ENCODE peak calls at places on chromosome 11, in four cellular contexts. One of them, this sample, is unnamed.

GRCh38 chr11:10886652-10887250 is 28.9 kb upstream of the ZBED5 start:
- DNase-seq in colonic mucosa: no peak
- DNase-seq in mesenchymal stem cell: no peak
- DNase-seq in esophagus squamous epithelium: no peak
- DNase-seq in this sample: no peak

GRCh38 chr11:104772806-104773241 is 125.4 kb downstream of the CASP12 start:
- DNase-seq in esophagus squamous epithelium: no peak
- DNase-seq in mesenchymal stem cell: peak
- DNase-seq in colonic mucosa: no peak
- DNase-seq in this sample: no peak

GRCh38 chr11:44589301-44589700 is 23.8 kb downstream of the CD82 start:
- DNase-seq in esophagus squamous epithelium: no peak
- DNase-seq in colonic mucosa: no peak
- DNase-seq in mesenchymal stem cell: peak
- DNase-seq in this sample: no peak

GRCh38 chr11:124676386-124676785 is 2.7 kb downstream of the SPA17 start:
- DNase-seq in mesenchymal stem cell: no peak
- DNase-seq in colonic mucosa: peak
- DNase-seq in esophagus squamous epithelium: no peak
- DNase-seq in this sample: no peak

GRCh38 chr11:93028959-93029536 is 59.6 kb downstream of the MTNR1B start:
- DNase-seq in colonic mucosa: no peak
- DNase-seq in esophagus squamous epithelium: no peak
- DNase-seq in mesenchymal stem cell: no peak
- DNase-seq in this sample: no peak

GRCh38 chr11:112965601-112966125 is 4.4 kb downstream of the NCAM1 start:
- DNase-seq in colonic mucosa: no peak
- DNase-seq in mesenchymal stem cell: no peak
- DNase-seq in esophagus squamous epithelium: no peak
- DNase-seq in this sample: no peak

GRCh38 chr11:11135820-11136476 is 217.1 kb downstream of the CSNK2A3 start:
- DNase-seq in colonic mucosa: no peak
- DNase-seq in esophagus squamous epithelium: no peak
- DNase-seq in mesenchymal stem cell: no peak
- DNase-seq in this sample: no peak

GRCh38 chr11:120666121-120666639 is 154.6 kb downstream of the GRIK4 start:
- DNase-seq in esophagus squamous epithelium: no peak
- DNase-seq in colonic mucosa: no peak
- DNase-seq in mesenchymal stem cell: no peak
- DNase-seq in this sample: no peak

GRCh38 chr11:103591554-103591953 is 444.9 kb upstream of the DDI1 start:
- DNase-seq in colonic mucosa: no peak
- DNase-seq in mesenchymal stem cell: no peak
- DNase-seq in esophagus squamous epithelium: no peak
- DNase-seq in this sample: no peak

GRCh38 chr11:108559904-108560303 is 33.7 kb downstream of the EXPH5 start:
- DNase-seq in mesenchymal stem cell: peak
- DNase-seq in esophagus squamous epithelium: no peak
- DNase-seq in colonic mucosa: no peak
- DNase-seq in this sample: no peak

GRCh38 chr11:68881320-68881719 is 22.3 kb downstream of the MRPL21 start:
- DNase-seq in esophagus squamous epithelium: no peak
- DNase-seq in mesenchymal stem cell: no peak
- DNase-seq in colonic mucosa: no peak
- DNase-seq in this sample: no peak

GRCh38 chr11:6658647-6659046 is 3.0 kb upstream of the DCHS1 start:
- DNase-seq in mesenchymal stem cell: no peak
- DNase-seq in esophagus squamous epithelium: no peak
- DNase-seq in colonic mucosa: no peak
- DNase-seq in this sample: no peak

GRCh38 chr11:16098827-16099226 is 257.5 kb downstream of the SOX6 start:
- DNase-seq in mesenchymal stem cell: peak
- DNase-seq in esophagus squamous epithelium: no peak
- DNase-seq in colonic mucosa: no peak
- DNase-seq in this sample: peak

GRCh38 chr11:10407749-10408472 is 47.2 kb upstream of the AMPD3 start:
- DNase-seq in mesenchymal stem cell: no peak
- DNase-seq in esophagus squamous epithelium: no peak
- DNase-seq in colonic mucosa: no peak
- DNase-seq in this sample: no peak

GRCh38 chr11:104522650-104523049 is 358.7 kb upstream of the PDGFD start:
- DNase-seq in colonic mucosa: no peak
- DNase-seq in esophagus squamous epithelium: no peak
- DNase-seq in mesenchymal stem cell: no peak
- DNase-seq in this sample: no peak

GRCh38 chr11:12457030-12457600 is 79.7 kb downstream of the PARVA start:
- DNase-seq in colonic mucosa: no peak
- DNase-seq in mesenchymal stem cell: peak
- DNase-seq in esophagus squamous epithelium: no peak
- DNase-seq in this sample: no peak

GRCh38 chr11:78961186-78961782 is 386.6 kb upstream of the NARS2 start:
- DNase-seq in mesenchymal stem cell: peak
- DNase-seq in esophagus squamous epithelium: no peak
- DNase-seq in colonic mucosa: peak
- DNase-seq in this sample: peak

GRCh38 chr11:45927332-45927683 is 4.9 kb downstream of the LARGE2 start:
- DNase-seq in colonic mucosa: peak
- DNase-seq in esophagus squamous epithelium: no peak
- DNase-seq in mesenchymal stem cell: no peak
- DNase-seq in this sample: no peak

GRCh38 chr11:7892059-7892699 is 38.9 kb downstream of the OR10A6 start:
- DNase-seq in mesenchymal stem cell: peak
- DNase-seq in esophagus squamous epithelium: no peak
- DNase-seq in colonic mucosa: no peak
- DNase-seq in this sample: no peak

GRCh38 chr11:130001491-130002351 is 914 bp downstream of the PRDM10 start:
- DNase-seq in colonic mucosa: peak
- DNase-seq in mesenchymal stem cell: peak
- DNase-seq in esophagus squamous epithelium: no peak
- DNase-seq in this sample: peak

GRCh38 chr11:2807276-2807681 is 78.3 kb downstream of the CDKN1C start:
- DNase-seq in esophagus squamous epithelium: no peak
- DNase-seq in colonic mucosa: peak
- DNase-seq in mesenchymal stem cell: no peak
- DNase-seq in this sample: no peak

GRCh38 chr11:61071208-61071681 is 31.0 kb upstream of the CD5 start:
- DNase-seq in esophagus squamous epithelium: no peak
- DNase-seq in mesenchymal stem cell: no peak
- DNase-seq in colonic mucosa: no peak
- DNase-seq in this sample: peak

GRCh38 chr11:794013-794765 is 3.9 kb downstream of the SLC25A22 start:
- DNase-seq in mesenchymal stem cell: no peak
- DNase-seq in esophagus squamous epithelium: no peak
- DNase-seq in colonic mucosa: no peak
- DNase-seq in this sample: no peak

GRCh38 chr11:1869427-1870325 is 16.8 kb downstream of the LSP1 start:
- DNase-seq in colonic mucosa: no peak
- DNase-seq in mesenchymal stem cell: no peak
- DNase-seq in esophagus squamous epithelium: no peak
- DNase-seq in this sample: no peak

GRCh38 chr11:99632969-99633368 is 612.2 kb downstream of the CNTN5 start:
- DNase-seq in esophagus squamous epithelium: no peak
- DNase-seq in mesenchymal stem cell: peak
- DNase-seq in colonic mucosa: no peak
- DNase-seq in this sample: no peak

GRCh38 chr11:121930004-121930965 is 185.7 kb downstream of the BLID start:
- DNase-seq in mesenchymal stem cell: no peak
- DNase-seq in esophagus squamous epithelium: no peak
- DNase-seq in colonic mucosa: no peak
- DNase-seq in this sample: no peak

GRCh38 chr11:110432713-110433392 is 3.1 kb downstream of the FDX1 start:
- DNase-seq in mesenchymal stem cell: peak
- DNase-seq in esophagus squamous epithelium: no peak
- DNase-seq in colonic mucosa: no peak
- DNase-seq in this sample: peak

GRCh38 chr11:66017354-66017753 is 5.5 kb downstream of the CST6 start:
- DNase-seq in mesenchymal stem cell: no peak
- DNase-seq in colonic mucosa: no peak
- DNase-seq in esophagus squamous epithelium: no peak
- DNase-seq in this sample: no peak

GRCh38 chr11:102831128-102831708 is 12.2 kb downstream of the MMP3 start:
- DNase-seq in esophagus squamous epithelium: no peak
- DNase-seq in mesenchymal stem cell: peak
- DNase-seq in colonic mucosa: peak
- DNase-seq in this sample: peak

GRCh38 chr11:134592391-134592990 is 180.4 kb upstream of the B3GAT1 start:
- DNase-seq in colonic mucosa: peak
- DNase-seq in esophagus squamous epithelium: no peak
- DNase-seq in mesenchymal stem cell: no peak
- DNase-seq in this sample: peak

GRCh38 chr11:57527056-57527631 is 3.4 kb downstream of the TIMM10 start:
- DNase-seq in esophagus squamous epithelium: no peak
- DNase-seq in mesenchymal stem cell: peak
- DNase-seq in colonic mucosa: peak
- DNase-seq in this sample: peak

GRCh38 chr11:64281957-64282770 is 2.3 kb downstream of the BAD start:
- DNase-seq in esophagus squamous epithelium: no peak
- DNase-seq in mesenchymal stem cell: no peak
- DNase-seq in colonic mucosa: no peak
- DNase-seq in this sample: no peak

GRCh38 chr11:111770581-111771134 is 4.5 kb upstream of the PPP2R1B start:
- DNase-seq in esophagus squamous epithelium: no peak
- DNase-seq in colonic mucosa: no peak
- DNase-seq in mesenchymal stem cell: no peak
- DNase-seq in this sample: no peak

GRCh38 chr11:100740440-100740839 is 53.4 kb downstream of the ARHGAP42 start:
- DNase-seq in esophagus squamous epithelium: no peak
- DNase-seq in mesenchymal stem cell: peak
- DNase-seq in colonic mucosa: no peak
- DNase-seq in this sample: no peak

GRCh38 chr11:113675003-113675471 is 31.1 kb downstream of the TMPRSS5 start:
- DNase-seq in mesenchymal stem cell: peak
- DNase-seq in colonic mucosa: no peak
- DNase-seq in esophagus squamous epithelium: no peak
- DNase-seq in this sample: no peak

GRCh38 chr11:115180272-115180671 is 323.9 kb downstream of the CADM1 start:
- DNase-seq in esophagus squamous epithelium: no peak
- DNase-seq in colonic mucosa: no peak
- DNase-seq in mesenchymal stem cell: no peak
- DNase-seq in this sample: no peak

GRCh38 chr11:134800130-134800529 is 388.1 kb upstream of the B3GAT1 start:
- DNase-seq in esophagus squamous epithelium: no peak
- DNase-seq in colonic mucosa: no peak
- DNase-seq in mesenchymal stem cell: no peak
- DNase-seq in this sample: no peak

GRCh38 chr11:12363373-12363772 is 14.0 kb upstream of the PARVA start:
- DNase-seq in colonic mucosa: no peak
- DNase-seq in mesenchymal stem cell: no peak
- DNase-seq in esophagus squamous epithelium: no peak
- DNase-seq in this sample: no peak

GRCh38 chr11:78801161-78801884 is 226.7 kb upstream of the NARS2 start:
- DNase-seq in colonic mucosa: peak
- DNase-seq in esophagus squamous epithelium: no peak
- DNase-seq in mesenchymal stem cell: peak
- DNase-seq in this sample: peak

DNA sequence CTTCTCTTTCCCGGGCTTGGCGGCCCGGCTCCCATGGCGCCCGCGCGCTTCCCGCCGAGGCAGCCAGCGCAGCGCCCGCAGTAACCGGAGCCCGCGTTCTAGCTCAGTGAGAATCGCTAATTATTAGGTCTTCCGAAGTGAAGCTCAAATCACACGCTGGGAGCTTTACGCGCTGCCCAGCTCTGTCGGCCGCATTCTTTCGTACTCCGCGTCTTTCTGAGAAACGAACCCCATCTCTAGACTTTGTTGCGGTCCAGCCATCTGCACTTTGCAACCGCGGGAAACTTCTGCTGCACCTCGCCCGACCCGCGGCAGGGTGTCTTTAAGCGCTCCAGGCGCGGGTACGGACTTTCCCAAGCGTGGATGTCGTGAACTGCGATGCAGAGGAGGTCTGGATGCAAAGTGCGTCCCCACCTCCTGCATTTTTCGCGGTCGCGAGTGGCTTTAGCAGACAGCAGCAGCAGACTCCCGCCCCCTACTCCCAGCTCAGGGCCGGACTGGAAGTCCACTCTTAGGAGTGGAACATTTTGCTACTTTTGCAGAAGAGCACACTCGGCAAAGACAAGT is 6.0 kb upstream of the PAX6 start:
- DNase-seq in colonic mucosa: no peak
- DNase-seq in mesenchymal stem cell: no peak
- DNase-seq in esophagus squamous epithelium: no peak
- DNase-seq in this sample: no peak
- H3K4me3 ChIP-seq in colonic mucosa: peak
- H3K4me3 ChIP-seq in mesenchymal stem cell: no peak
- H3K4me3 ChIP-seq in esophagus squamous epithelium: peak
- H3K4me3 ChIP-seq in this sample: no peak

GRCh38 chr11:35945137-35945518 is 1.3 kb downstream of the LDLRAD3 start:
- DNase-seq in colonic mucosa: no peak
- DNase-seq in esophagus squamous epithelium: no peak
- DNase-seq in mesenchymal stem cell: no peak
- DNase-seq in this sample: no peak
- H3K4me3 ChIP-seq in colonic mucosa: no peak
- H3K4me3 ChIP-seq in esophagus squamous epithelium: peak
- H3K4me3 ChIP-seq in mesenchymal stem cell: peak
- H3K4me3 ChIP-seq in this sample: no peak

GRCh38 chr11:48116437-48116836 is 100.2 kb upstream of the OR4B1 start:
- DNase-seq in mesenchymal stem cell: no peak
- DNase-seq in colonic mucosa: no peak
- DNase-seq in esophagus squamous epithelium: no peak
- DNase-seq in this sample: no peak

GRCh38 chr11:48122246-48122645 is 94.4 kb upstream of the OR4B1 start:
- DNase-seq in colonic mucosa: no peak
- DNase-seq in esophagus squamous epithelium: no peak
- DNase-seq in mesenchymal stem cell: no peak
- DNase-seq in this sample: no peak

GRCh38 chr11:48111941-48112340 is 104.7 kb upstream of the OR4B1 start:
- DNase-seq in colonic mucosa: no peak
- DNase-seq in esophagus squamous epithelium: no peak
- DNase-seq in mesenchymal stem cell: peak
- DNase-seq in this sample: no peak

GRCh38 chr11:48114740-48115139 is 101.9 kb upstream of the OR4B1 start:
- DNase-seq in esophagus squamous epithelium: no peak
- DNase-seq in mesenchymal stem cell: no peak
- DNase-seq in colonic mucosa: no peak
- DNase-seq in this sample: no peak

DNA sequence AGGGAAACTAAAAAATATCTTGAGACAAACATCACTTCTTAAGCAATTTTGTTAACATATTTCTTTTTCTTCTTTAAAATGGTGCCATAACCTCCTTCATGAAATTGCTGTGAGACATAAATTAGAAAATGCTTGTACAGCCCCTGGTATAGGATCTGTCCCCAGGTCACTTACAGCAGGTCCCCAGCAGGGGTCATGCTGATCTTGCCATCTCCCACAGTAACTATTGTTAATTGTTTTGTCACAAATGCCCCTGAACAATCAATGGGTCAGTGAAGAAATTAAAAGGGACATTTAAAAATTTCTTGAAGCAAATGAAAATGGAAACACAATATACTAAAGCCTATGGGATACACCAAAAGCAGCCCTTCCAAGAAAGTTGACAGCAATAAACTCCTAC is 99.8 kb upstream of the OR4B1 start:
- DNase-seq in colonic mucosa: no peak
- DNase-seq in mesenchymal stem cell: peak
- DNase-seq in esophagus squamous epithelium: no peak
- DNase-seq in this sample: no peak
- H3K4me3 ChIP-seq in colonic mucosa: no peak
- H3K4me3 ChIP-seq in mesenchymal stem cell: no peak
- H3K4me3 ChIP-seq in esophagus squamous epithelium: no peak
- H3K4me3 ChIP-seq in this sample: no peak

GRCh38 chr11:82902880-82903279 is 1.3 kb downstream of the DDIAS start:
- DNase-seq in colonic mucosa: no peak
- DNase-seq in mesenchymal stem cell: no peak
- DNase-seq in esophagus squamous epithelium: no peak
- DNase-seq in this sample: no peak
- H3K4me3 ChIP-seq in colonic mucosa: no peak
- H3K4me3 ChIP-seq in mesenchymal stem cell: no peak
- H3K4me3 ChIP-seq in esophagus squamous epithelium: no peak
- H3K4me3 ChIP-seq in this sample: no peak